ENCODE peak calls at places on chromosome 12, in nine cellular contexts. O is adrenal gland; W is M059J; A is central memory CD8-positive, alpha-beta T cell; K is CD4-positive, alpha-beta T cell; P is K562; Y is hippocampal formation; B is brain microvascular endothelial cell; J is naive thymus-derived CD8-positive, alpha-beta T cell. U is an unnamed sample.

GRCh38 chr12:109463776-109464175 is 13.3 kb downstream of the KCTD10 start:
- DNase-seq in O (no peak), K (no peak), J (no peak), B (no peak), Y (no peak), P (no peak), W (peak), A (no peak), U (no peak)

GRCh38 chr12:106954462-106955376 is 988 bp upstream of the TMEM263 start:
- DNase-seq in A (peak), W (no peak), J (peak), Y (no peak), K (peak), P (peak), B (no peak), O (no peak), U (peak)

GRCh38 chr12:131103614-131104463 is 150.1 kb downstream of the ADGRD1 start:
- DNase-seq in O (no peak), K (no peak), P (no peak), B (no peak), Y (no peak), A (no peak), J (no peak), W (no peak), U (no peak)

GRCh38 chr12:4027412-4027811 is 154.2 kb upstream of the PARP11 start:
- DNase-seq in Y (no peak), W (peak), J (peak), K (peak), O (no peak), B (no peak), P (no peak), A (peak), U (no peak)

GRCh38 chr12:47553266-47553665 is 152.6 kb downstream of the RPAP3 start:
- DNase-seq in A (no peak), B (no peak), J (no peak), K (no peak), P (no peak), O (no peak), Y (no peak), W (no peak), U (no peak)

GRCh38 chr12:90925562-90925961 is 29.4 kb downstream of the CCER1 start:
- DNase-seq in A (no peak), P (no peak), O (no peak), Y (no peak), W (no peak), B (no peak), K (no peak), J (no peak), U (no peak)

GRCh38 chr12:131710464-131711457 is at the start of gene SFSWAP:
- DNase-seq in W (peak), J (peak), A (peak), O (peak), P (peak), B (peak), K (peak), Y (peak), U (peak)

GRCh38 chr12:78315018-78315417 is 484.3 kb downstream of the NAV3 start:
- DNase-seq in P (no peak), W (no peak), B (no peak), Y (no peak), K (no peak), A (no peak), O (no peak), J (no peak), U (no peak)

GRCh38 chr12:83666690-83667089 is 980.0 kb downstream of the TMTC2 start:
- DNase-seq in W (no peak), P (no peak), J (no peak), K (no peak), B (no peak), O (no peak), A (no peak), Y (no peak), U (no peak)

GRCh38 chr12:132357623-132358186 is 28.3 kb upstream of the GALNT9 start:
- DNase-seq in W (no peak), P (no peak), Y (no peak), J (peak), B (no peak), A (no peak), K (no peak), O (no peak), U (no peak)

GRCh38 chr12:50984899-50985298 is 32.6 kb downstream of the HIGD1C start:
- DNase-seq in O (no peak), W (no peak), P (no peak), J (no peak), B (peak), Y (no peak), K (no peak), A (no peak), U (no peak)

GRCh38 chr12:50825372-50825838 is 17.3 kb upstream of the TMPRSS12 start:
- DNase-seq in J (no peak), Y (peak), B (no peak), O (no peak), K (no peak), W (peak), A (no peak), P (peak), U (no peak)

GRCh38 chr12:75954749-75955148 is 76.8 kb downstream of the PHLDA1 start:
- DNase-seq in O (no peak), A (no peak), B (no peak), J (no peak), W (no peak), P (no peak), K (no peak), Y (no peak), U (no peak)

GRCh38 chr12:69903548-69903947 is 78.5 kb downstream of the MYRFL start:
- DNase-seq in K (no peak), O (no peak), A (no peak), J (no peak), B (no peak), W (no peak), P (no peak), Y (no peak), U (no peak)

GRCh38 chr12:77190022-77190421 is 124.7 kb upstream of the E2F7 start:
- DNase-seq in O (no peak), K (no peak), P (no peak), B (peak), A (no peak), J (no peak), Y (no peak), W (peak), U (no peak)

GRCh38 chr12:22481557-22482104 is 62.7 kb downstream of the C2CD5 start:
- DNase-seq in A (no peak), Y (no peak), O (no peak), P (no peak), K (no peak), W (no peak), J (no peak), B (no peak), U (peak)

GRCh38 chr12:81136519-81136918 is 58.6 kb downstream of the ACSS3 start:
- DNase-seq in W (no peak), K (no peak), Y (no peak), A (no peak), O (no peak), P (no peak), J (no peak), B (no peak), U (no peak)

U was measured in transverse colon.